ENCODE peak calls at places on chromosomes 3 and 15, in six cellular contexts. N is SK-N-SH, S is neuronal stem cell, V is GM12878, L is GM23338, Y is HepG2. G is an unnamed sample.

GRCh38 chr15:89399390-89400120 is 64.9 kb upstream of the POLG start:
- DNase-seq in N (peak; percentile 92), S (no peak), V (no peak), L (peak; percentile 74), Y (no peak), G (no peak)

GRCh38 chr3:183560607-183561006 is 5.1 kb upstream of the KLHL6 start:
- DNase-seq in N (no peak), S (no peak), V (no peak), L (peak; percentile 53), Y (no peak), G (no peak)

GRCh38 chr3:13192471-13193213 is 119.4 kb upstream of the IQSEC1 start:
- DNase-seq in N (peak; percentile 80), S (no peak), V (no peak), L (peak; percentile 45), Y (peak; percentile 35), G (no peak)

GRCh38 chr3:102156426-102156825 is 278.4 kb upstream of the ZPLD1 start:
- DNase-seq in N (no peak), S (no peak), V (no peak), L (no peak), Y (no peak), G (peak; percentile 85)

GRCh38 chr3:100740207-100740606 is 30.9 kb downstream of the TFG start:
- DNase-seq in N (no peak), S (no peak), V (no peak), L (no peak), Y (no peak), G (no peak)

GRCh38 chr15:80494311-80494710 is 90.1 kb downstream of the ARNT2 start:
- DNase-seq in N (no peak), S (no peak), V (no peak), L (no peak), Y (peak; percentile 75), G (no peak)

GRCh38 chr3:114178770-114179368 is at the start of gene DRD3:
- DNase-seq in N (no peak), S (peak; percentile 73), V (no peak), L (peak; percentile 92), Y (no peak), G (no peak)

GRCh38 chr3:111627092-111627491 is 31.9 kb upstream of the ZBED2 start:
- DNase-seq in N (no peak), S (no peak), V (no peak), L (no peak), Y (no peak), G (no peak)

GRCh38 chr3:187210555-187211327 is 13.5 kb downstream of the RTP1 start:
- DNase-seq in N (no peak), S (peak; percentile 23), V (no peak), L (peak; percentile 72), Y (no peak), G (no peak)

GRCh38 chr3:161305095-161305991 is 66.0 kb downstream of the SPTSSB start:
- DNase-seq in N (peak; percentile 28), S (no peak), V (no peak), L (peak; percentile 63), Y (no peak), G (no peak)

GRCh38 chr3:183252108-183252782 is 808 bp upstream of the B3GNT5 start:
- DNase-seq in N (no peak), S (no peak), V (no peak), L (no peak), Y (no peak), G (no peak)

GRCh38 chr3:66748175-66748876 is 247.5 kb upstream of the LRIG1 start:
- DNase-seq in N (no peak), S (no peak), V (no peak), L (no peak), Y (no peak), G (no peak)

GRCh38 chr3:98701276-98701675 is 61.9 kb upstream of the ST3GAL6 start:
- DNase-seq in N (no peak), S (no peak), V (no peak), L (no peak), Y (no peak), G (no peak)

GRCh38 chr15:38795471-38796245 is 231.0 kb upstream of the RASGRP1 start:
- DNase-seq in N (no peak), S (no peak), V (no peak), L (no peak), Y (no peak), G (no peak)

GRCh38 chr3:197308591-197308990 is 10.2 kb upstream of the DLG1 start:
- DNase-seq in N (no peak), S (no peak), V (no peak), L (no peak), Y (no peak), G (no peak)

GRCh38 chr3:43515970-43516369 is 105.8 kb downstream of the ANO10 start:
- DNase-seq in N (no peak), S (no peak), V (no peak), L (no peak), Y (no peak), G (no peak)

GRCh38 chr15:59689626-59690236 is 611 bp upstream of the BNIP2 start:
- DNase-seq in N (no peak), S (peak; percentile 33), V (no peak), L (peak; percentile 78), Y (peak; percentile 57), G (peak; percentile 66)

GRCh38 chr15:67109141-67110034 is 44.0 kb downstream of the SMAD3 start:
- DNase-seq in N (no peak), S (no peak), V (no peak), L (peak; percentile 26), Y (peak; percentile 61), G (no peak)

GRCh38 chr3:124063168-124063909 is 71.4 kb upstream of the ROPN1 start:
- DNase-seq in N (peak; percentile 30), S (no peak), V (no peak), L (no peak), Y (no peak), G (no peak)

GRCh38 chr3:191246628-191247027 is 47.6 kb downstream of the OSTN start:
- DNase-seq in N (no peak), S (no peak), V (no peak), L (no peak), Y (no peak), G (peak; percentile 46)

GRCh38 chr3:123935830-123936229 is 25.2 kb downstream of the CCDC14 start:
- DNase-seq in N (peak; percentile 22), S (no peak), V (no peak), L (no peak), Y (no peak), G (no peak)

GRCh38 chr3:66383023-66383422 is 117.8 kb downstream of the LRIG1 start:
- DNase-seq in N (no peak), S (no peak), V (no peak), L (no peak), Y (no peak), G (no peak)

GRCh38 chr3:159619341-159619885 is 369.2 kb upstream of the IL12A start:
- DNase-seq in N (no peak), S (peak; percentile 61), V (no peak), L (no peak), Y (no peak), G (no peak)

GRCh38 chr3:195098741-195099525 is 172.0 kb downstream of the XXYLT1 start:
- DNase-seq in N (no peak), S (no peak), V (no peak), L (no peak), Y (no peak), G (no peak)

GRCh38 chr3:112020653-112021052 is 13.9 kb upstream of the TMPRSS7 start:
- DNase-seq in N (no peak), S (peak; percentile 40), V (no peak), L (no peak), Y (no peak), G (no peak)

GRCh38 chr3:126490619-126491018 is 14.9 kb upstream of the ZXDC start:
- DNase-seq in N (no peak), S (no peak), V (no peak), L (peak; percentile 58), Y (peak; percentile 35), G (no peak)

GRCh38 chr3:140602781-140603180 is 75.1 kb upstream of the TRIM42 start:
- DNase-seq in N (peak; percentile 17), S (no peak), V (no peak), L (no peak), Y (no peak), G (no peak)

DNA sequence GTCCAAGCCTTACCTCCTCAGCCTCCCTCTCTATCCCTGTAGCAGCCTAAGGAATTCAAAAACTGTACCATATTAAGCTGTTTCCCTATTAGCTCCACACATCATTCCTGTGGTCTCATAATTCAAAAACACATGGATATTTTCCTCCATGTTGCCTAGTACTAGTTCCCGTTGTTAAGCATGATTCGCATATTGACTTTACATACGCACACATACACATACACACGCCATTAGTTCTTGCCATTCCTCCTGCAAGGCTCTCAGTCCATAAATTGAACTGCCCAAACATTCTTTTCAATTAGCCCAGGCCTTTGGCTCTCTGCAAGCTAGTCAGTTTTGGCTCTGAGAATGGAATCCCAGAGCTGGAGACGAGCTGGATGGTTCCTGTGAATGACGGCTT is 57.1 kb upstream of the RAD18 start:
- DNase-seq in N (no peak), S (no peak), V (no peak), L (no peak), Y (no peak), G (no peak)
- H2AFZ ChIP-seq in N (no peak overlapping the region), S (no peak overlapping the region), V (no peak overlapping the region), L (no peak overlapping the region), Y (no peak overlapping the region), G (no peak overlapping the region)

DNA sequence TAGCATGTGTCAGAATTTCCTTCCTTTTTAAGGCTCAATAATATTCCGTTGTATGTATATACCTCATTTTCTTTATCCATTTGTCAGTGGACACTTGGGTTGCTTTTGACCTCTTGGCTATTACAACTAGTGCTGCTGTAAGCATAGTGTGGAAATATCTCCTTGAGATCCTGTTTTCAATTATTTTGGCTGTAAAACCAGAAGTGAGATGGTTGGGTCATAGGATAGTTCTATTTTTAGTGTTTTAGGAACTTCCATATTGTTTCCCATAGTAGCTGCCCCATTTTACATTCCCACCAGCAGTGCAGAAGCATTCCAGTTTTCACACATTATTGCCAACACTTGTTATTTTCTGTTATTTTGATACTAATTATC is 70.4 kb upstream of the C15orf39 start:
- DNase-seq in N (no peak), S (no peak), V (no peak), L (no peak), Y (no peak), G (no peak)
- H3K4me3 ChIP-seq in N (no peak overlapping the region), S (no peak overlapping the region), V (no peak overlapping the region), L (no peak overlapping the region), Y (no peak overlapping the region), G (no peak overlapping the region)

GRCh38 chr15:37015025-37015424 is 85.3 kb downstream of the MEIS2 start:
- DNase-seq in N (no peak), S (no peak), V (no peak), L (no peak), Y (no peak), G (no peak)
- H2AFZ ChIP-seq in N (no peak overlapping the region), S (no peak overlapping the region), V (no peak overlapping the region), L (no peak overlapping the region), Y (no peak overlapping the region), G (no peak overlapping the region)

GRCh38 chr3:188617988-188618701 is 464.2 kb downstream of the LPP start:
- DNase-seq in N (no peak), S (no peak), V (no peak), L (no peak), Y (peak; percentile 64), G (no peak)

GRCh38 chr3:188620752-188621151 is 466.8 kb downstream of the LPP start:
- DNase-seq in N (no peak), S (no peak), V (no peak), L (no peak), Y (no peak), G (no peak)

DNA sequence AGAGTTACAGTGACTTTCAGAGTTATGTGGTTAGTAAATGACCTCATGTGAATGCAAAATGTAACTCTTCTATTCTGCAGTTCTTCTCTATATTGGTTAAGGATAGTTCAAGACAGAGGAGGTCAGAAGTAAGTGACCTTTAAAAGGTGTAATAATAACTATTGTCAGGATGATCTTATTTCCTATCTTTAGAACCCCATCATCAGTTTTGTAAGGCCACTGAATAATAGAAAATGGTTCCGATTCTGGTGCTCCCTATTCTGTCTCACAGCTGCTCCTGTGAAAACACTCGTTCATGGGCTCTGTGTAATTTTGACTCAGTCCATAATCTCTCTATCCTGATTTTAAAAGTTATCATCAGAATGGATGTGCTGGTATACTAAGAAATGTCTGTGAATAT is 463.3 kb downstream of the LPP start:
- DNase-seq in N (no peak), S (no peak), V (no peak), L (no peak), Y (no peak), G (no peak)
- H3K4me3 ChIP-seq in N (no peak overlapping the region), S (no peak overlapping the region), V (no peak overlapping the region), L (no peak overlapping the region), Y (no peak overlapping the region), G (no peak overlapping the region)

G was measured in PC-9.